ENCODE peak calls at places on chromosomes 13 and 19, in five cellular contexts. S is EL; K is activated T-helper 1 cell treated with Interleukin-2 at 50 U/mL for 16 hours; I is CD8-positive, alpha-beta T cell; E is BE2C. P is an unnamed sample.

GRCh38 chr19:12774588-12775555 is at the start of gene HOOK2:
- DNase-seq in K (no peak), S (no peak), E (no peak), I (no peak), P (no peak)

GRCh38 chr19:40523322-40524047 is 53.2 kb upstream of the SHKBP1 start:
- DNase-seq in K (no peak), E (peak), I (no peak), S (peak), P (no peak)

GRCh38 chr13:106343831-106344230 is 191.6 kb downstream of the EFNB2 start:
- DNase-seq in S (no peak), E (no peak), K (no peak), I (no peak), P (no peak)

GRCh38 chr19:35882074-35882832 is 13.9 kb downstream of the APLP1 start:
- DNase-seq in E (peak), I (no peak), K (no peak), S (peak), P (no peak)

GRCh38 chr19:1468274-1469199 is 10.5 kb downstream of the C19orf25 start:
- DNase-seq in E (no peak), I (no peak), K (no peak), S (peak), P (no peak)

GRCh38 chr19:31348416-31349159 is 648 bp downstream of the TSHZ3 start:
- DNase-seq in I (no peak), S (peak), E (no peak), K (no peak), P (no peak)

GRCh38 chr19:30919737-30920136 is 429.5 kb downstream of the TSHZ3 start:
- DNase-seq in E (no peak), I (no peak), S (no peak), K (no peak), P (no peak)

GRCh38 chr13:79480954-79481684 is at the start of gene NDFIP2:
- DNase-seq in I (peak), E (peak), K (peak), S (peak), P (peak)

GRCh38 chr19:41546386-41546789 is 29.6 kb upstream of the CEACAM21 start:
- DNase-seq in I (peak), E (no peak), S (no peak), K (no peak), P (no peak)

GRCh38 chr13:85772379-85772778 is 26.8 kb downstream of the SLITRK6 start:
- DNase-seq in S (peak), I (no peak), K (no peak), E (no peak), P (no peak)

GRCh38 chr13:112217431-112217830 is 150.5 kb downstream of the SOX1 start:
- DNase-seq in E (no peak), S (no peak), I (no peak), K (no peak), P (no peak)

GRCh38 chr19:36688058-36688457 is 646 bp downstream of the ZNF567 start:
- DNase-seq in E (no peak), S (peak), K (no peak), I (no peak), P (no peak)

GRCh38 chr13:31162151-31163008 is 676 bp upstream of the HSPH1 start:
- DNase-seq in I (peak), S (peak), K (peak), E (peak), P (peak)

P was measured in T-cell.